ENCODE peak calls at places on chromosomes 2 and 18, in seven cellular contexts. O, C, K, J, W, V and U are unnamed samples. For H3K4me1, the result is how much of the 10 kb centered on the place peaks cover.

GRCh38 chr2:141968377-141968920 is 162.4 kb downstream of the LRP1B start:
- DNase-seq in O (no peak), C (no peak), K (no peak), J (no peak), W (peak), V (no peak), U (no peak)

GRCh38 chr18:32770181-32770650 is 2.6 kb downstream of the KLHL14 start:
- DNase-seq in O (peak), C (peak), K (peak), J (no peak), W (no peak), V (no peak), U (no peak)

GRCh38 chr2:127811397-127811860 is 458 bp upstream of the WDR33 start:
- DNase-seq in O (peak), C (no peak), K (no peak), J (no peak), W (no peak), V (no peak), U (no peak)

GRCh38 chr2:102708847-102709559 is 52.8 kb upstream of the TMEM182 start:
- DNase-seq in O (no peak), C (no peak), K (no peak), J (no peak), W (peak), V (peak), U (no peak)

GRCh38 chr18:48934708-48935432 is 15.9 kb downstream of the SMAD7 start:
- DNase-seq in O (peak), C (peak), K (no peak), J (peak), W (peak), V (no peak), U (no peak)

GRCh38 chr18:7684966-7685365 is 117.8 kb downstream of the PTPRM start:
- DNase-seq in O (no peak), C (no peak), K (no peak), J (no peak), W (no peak), V (no peak), U (no peak)

GRCh38 chr2:159895258-159896209 is 97.5 kb upstream of the CD302 start:
- DNase-seq in O (no peak), C (peak), K (no peak), J (no peak), W (peak), V (peak), U (no peak)

GRCh38 chr2:88651646-88652045 is 24.4 kb upstream of the EIF2AK3 start:
- DNase-seq in O (no peak), C (no peak), K (no peak), J (no peak), W (no peak), V (no peak), U (no peak)

GRCh38 chr2:189997016-189997415 is 65.5 kb downstream of the MSTN start:
- DNase-seq in O (no peak), C (no peak), K (no peak), J (no peak), W (no peak), V (peak), U (no peak)

GRCh38 chr2:168165418-168165817 is 82.0 kb downstream of the STK39 start:
- DNase-seq in O (no peak), C (no peak), K (no peak), J (no peak), W (peak), V (no peak), U (no peak)

GRCh38 chr18:60082790-60083189 is 183.0 kb downstream of the PMAIP1 start:
- DNase-seq in O (no peak), C (no peak), K (no peak), J (no peak), W (no peak), V (no peak), U (no peak)

GRCh38 chr2:218260166-218260565 is 649 bp upstream of the GPBAR1 start:
- DNase-seq in O (no peak), C (no peak), K (no peak), J (no peak), W (no peak), V (no peak), U (no peak)

GRCh38 chr2:60439219-60439974 is 114.1 kb downstream of the BCL11A start:
- DNase-seq in O (peak), C (peak), K (no peak), J (peak), W (no peak), V (no peak), U (peak)

GRCh38 chr18:44602845-44603244 is 77.8 kb upstream of the SETBP1 start:
- DNase-seq in O (no peak), C (no peak), K (no peak), J (no peak), W (peak), V (no peak), U (no peak)

GRCh38 chr2:96822786-96823185 is 6.7 kb downstream of the CNNM3 start:
- DNase-seq in O (peak), C (no peak), K (no peak), J (no peak), W (no peak), V (no peak), U (no peak)

GRCh38 chr2:223047260-223047761 is 4.7 kb upstream of the KCNE4 start:
- DNase-seq in O (no peak), C (peak), K (no peak), J (no peak), W (peak), V (peak), U (no peak)

GRCh38 chr2:40165503-40165867 is 286.4 kb downstream of the SLC8A1 start:
- DNase-seq in O (no peak), C (no peak), K (no peak), J (no peak), W (no peak), V (peak), U (no peak)

GRCh38 chr18:21740724-21741510 is at the start of gene MIB1:
- DNase-seq in O (no peak), C (peak), K (peak), J (peak), W (peak), V (peak), U (peak)

GRCh38 chr2:143901185-143901842 is 618.6 kb downstream of the ZEB2 start:
- DNase-seq in O (no peak), C (no peak), K (no peak), J (no peak), W (peak), V (peak), U (no peak)

GRCh38 chr2:25257032-25257455 is 84.7 kb downstream of the DNMT3A start:
- DNase-seq in O (no peak), C (peak), K (no peak), J (no peak), W (no peak), V (peak), U (peak)

GRCh38 chr18:6884944-6885343 is 155.4 kb downstream of the ARHGAP28 start:
- DNase-seq in O (no peak), C (no peak), K (no peak), J (no peak), W (peak), V (peak), U (no peak)

GRCh38 chr2:199602271-199602895 is 144.6 kb upstream of the SATB2 start:
- DNase-seq in O (no peak), C (no peak), K (no peak), J (peak), W (peak), V (no peak), U (peak)

GRCh38 chr2:224925066-224925821 is 117.0 kb downstream of the DOCK10 start:
- DNase-seq in O (no peak), C (no peak), K (no peak), J (no peak), W (no peak), V (no peak), U (no peak)

GRCh38 chr2:95333888-95334338 is 36.8 kb downstream of the KCNIP3 start:
- DNase-seq in O (peak), C (no peak), K (peak), J (peak), W (peak), V (peak), U (no peak)

GRCh38 chr2:71498261-71498701 is 44.9 kb downstream of the DYSF start:
- DNase-seq in O (no peak), C (no peak), K (no peak), J (no peak), W (peak), V (peak), U (no peak)

GRCh38 chr2:74119912-74120825 is 27.5 kb downstream of the BOLA3 start:
- DNase-seq in O (peak), C (peak), K (peak), J (peak), W (peak), V (peak), U (peak)

GRCh38 chr2:200335657-200336056 is 29.2 kb downstream of the SPATS2L start:
- DNase-seq in O (no peak), C (no peak), K (no peak), J (no peak), W (no peak), V (no peak), U (no peak)

GRCh38 chr2:161418715-161419337 is 2.7 kb downstream of the TBR1 start:
- DNase-seq in O (no peak), C (peak), K (no peak), J (peak), W (peak), V (peak), U (no peak)

GRCh38 chr2:37489536-37489935 is 145.1 kb downstream of the QPCT start:
- DNase-seq in O (no peak), C (no peak), K (no peak), J (no peak), W (peak), V (peak), U (no peak)

GRCh38 chr2:191051825-191052778 is 38.1 kb upstream of the STAT1 start:
- DNase-seq in O (no peak), C (peak), K (no peak), J (no peak), W (peak), V (peak), U (no peak)

GRCh38 chr18:74949611-74950010 is 259.3 kb downstream of the PTGR3 start:
- DNase-seq in O (no peak), C (peak), K (no peak), J (no peak), W (no peak), V (no peak), U (no peak)

GRCh38 chr18:12336251-12336650 is 28.2 kb downstream of the TUBB6 start:
- DNase-seq in O (no peak), C (no peak), K (no peak), J (no peak), W (no peak), V (no peak), U (no peak)

GRCh38 chr2:44932564-44933392 is 8.7 kb upstream of the SIX3 start:
- DNase-seq in O (no peak), C (no peak), K (no peak), J (no peak), W (no peak), V (no peak), U (no peak)
- H3K4me3 ChIP-seq in O (no peak), C (no peak), K (no peak), J (no peak), W (no peak), V (no peak), U (no peak)

DNA sequence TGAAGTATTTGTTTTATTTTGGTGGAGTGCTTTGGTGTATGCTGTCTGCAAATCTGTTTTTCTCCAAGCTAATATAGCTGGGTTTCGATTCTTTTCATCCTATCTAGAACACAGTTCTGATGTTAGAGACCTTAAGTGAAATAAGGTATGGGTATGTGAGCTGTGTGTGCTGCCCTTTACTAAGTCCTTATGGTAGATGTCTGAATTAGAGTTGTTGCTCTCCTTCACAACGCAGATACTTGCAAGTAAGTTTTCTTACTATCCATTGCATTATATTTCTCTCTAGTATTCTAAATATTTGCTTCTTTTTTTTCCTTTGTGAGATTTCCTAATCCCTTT is 38.6 kb downstream of the AGFG1 start:
- DNase-seq in O (no peak), C (no peak), K (no peak), J (no peak), W (no peak), V (no peak), U (no peak)
- H3K4me1 ChIP-seq in O (under half), C (under half), K (under half), J (half or more), W (under half), V (under half), U (under half)

GRCh38 chr2:17748745-17749144 is 4.9 kb downstream of the SMC6 start:
- DNase-seq in O (no peak), C (no peak), K (no peak), J (no peak), W (no peak), V (no peak), U (no peak)
- H3K4me3 ChIP-seq in O (no peak), C (no peak), K (no peak), J (no peak), W (no peak), V (no peak), U (no peak)

DNA sequence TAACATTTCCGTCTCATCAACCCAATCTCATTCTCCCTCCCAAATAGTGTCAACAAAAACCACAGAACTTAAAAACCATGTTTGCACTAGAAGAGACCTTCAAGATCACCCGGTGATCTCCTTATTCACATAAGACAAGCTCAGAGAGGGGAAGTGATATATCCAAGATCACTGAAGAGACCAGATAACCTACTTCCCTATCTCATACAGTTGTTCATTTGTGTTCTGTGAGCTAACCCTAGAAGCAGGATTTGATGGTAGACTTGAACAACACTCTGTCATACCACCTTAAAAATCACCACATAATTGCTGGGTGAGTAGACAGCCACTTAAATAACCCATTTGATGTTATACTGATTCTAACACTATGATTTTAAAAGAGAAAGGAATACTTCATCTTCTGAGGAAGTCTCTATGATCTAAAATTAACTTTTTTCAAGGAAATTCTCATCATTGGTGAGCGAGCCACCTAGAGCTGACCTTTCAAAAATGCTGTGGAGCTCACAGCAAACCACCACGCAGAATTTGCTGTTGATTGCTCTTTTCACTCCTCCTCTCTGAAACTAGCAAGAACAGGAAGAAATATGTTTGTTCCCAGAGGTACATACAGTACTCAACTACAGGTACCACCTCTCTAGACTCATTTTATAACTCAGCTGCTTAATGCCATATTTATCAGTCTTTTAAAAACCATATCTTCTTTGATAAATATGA is 15.1 kb downstream of the AAK1 start:
- DNase-seq in O (no peak), C (no peak), K (no peak), J (no peak), W (no peak), V (no peak), U (no peak)
- H3K4me1 ChIP-seq in O (under half), C (under half), K (under half), J (half or more), W (under half), V (under half), U (under half)

DNA sequence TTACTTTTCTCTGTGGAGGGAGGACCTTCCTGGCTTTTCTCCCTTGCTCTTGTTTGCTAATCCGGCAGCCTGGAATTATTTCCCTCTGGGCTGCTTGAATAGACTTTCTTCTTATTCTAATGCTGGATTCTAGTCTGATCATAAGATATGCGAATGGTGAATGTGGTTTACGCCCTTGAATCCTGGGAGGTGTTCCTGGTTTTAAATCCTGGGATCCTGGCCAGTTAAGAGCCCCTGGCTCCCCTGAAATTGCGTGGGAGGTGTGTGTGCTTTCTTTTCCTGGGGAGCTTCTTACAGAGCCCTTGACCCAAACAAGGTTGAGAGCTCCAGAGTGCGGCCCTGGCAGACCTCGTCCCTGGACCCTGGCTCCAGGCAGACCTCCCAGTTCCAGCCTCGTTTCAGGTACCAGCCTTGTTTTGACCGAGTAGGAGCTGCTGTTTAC is 2.8 kb downstream of the SH3BP4 start:
- DNase-seq in O (peak), C (no peak), K (peak), J (no peak), W (peak), V (peak), U (no peak)
- H3K4me3 ChIP-seq in O (no peak), C (peak), K (peak), J (no peak), W (peak), V (peak), U (no peak)

DNA sequence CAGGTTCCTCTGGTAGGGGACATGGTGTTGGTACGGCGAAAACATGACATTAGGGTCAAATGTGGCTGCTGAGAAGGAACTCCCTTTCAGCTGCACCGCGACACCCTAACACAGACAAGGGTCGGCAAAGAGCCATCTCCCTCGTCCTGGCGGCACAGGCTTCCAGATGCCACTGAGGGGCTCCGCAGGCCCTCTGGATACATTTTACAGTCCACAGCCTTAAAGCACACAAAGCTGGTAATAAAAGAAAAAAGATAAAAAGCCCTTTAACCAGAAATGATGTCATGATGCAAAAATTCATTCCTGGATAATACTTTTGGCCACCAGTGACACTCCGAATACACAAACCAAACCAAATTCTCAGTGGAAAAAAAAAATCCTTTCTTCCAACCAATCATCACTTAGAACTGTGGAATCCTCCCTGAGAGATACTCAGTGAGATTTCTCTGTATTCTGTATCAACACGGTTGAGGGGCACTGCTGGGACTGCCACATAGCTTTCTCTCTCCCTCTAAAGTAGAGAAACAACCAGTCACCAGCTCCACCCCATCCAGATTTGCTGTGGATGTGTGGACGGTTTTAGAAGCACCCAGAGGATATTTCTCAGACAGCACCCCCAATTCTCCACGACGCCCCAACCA is 174.8 kb downstream of the HDAC4 start:
- DNase-seq in O (peak), C (no peak), K (no peak), J (no peak), W (peak), V (peak), U (peak)
- H3K4me1 ChIP-seq in O (under half), C (under half), K (under half), J (half or more), W (half or more), V (half or more), U (under half)